ENCODE peak calls at places on chromosomes 13 and 19, in five cellular contexts. One of them, this sample, is unnamed.

GRCh38 chr13:46489586-46490023 is 63.4 kb upstream of the LRCH1 start:
- DNase-seq in HEK293T: no peak
- DNase-seq in RPMI7951: peak
- DNase-seq in EH: peak
- DNase-seq in GM04504: peak
- DNase-seq in this sample: peak

GRCh38 chr19:2249880-2250764 is 999 bp downstream of the AMH start:
- DNase-seq in HEK293T: no peak
- DNase-seq in RPMI7951: no peak
- DNase-seq in EH: no peak
- DNase-seq in GM04504: no peak
- DNase-seq in this sample: no peak

GRCh38 chr13:29438772-29439171 is 156.7 kb downstream of the SLC7A1 start:
- DNase-seq in HEK293T: no peak
- DNase-seq in RPMI7951: no peak
- DNase-seq in EH: no peak
- DNase-seq in GM04504: no peak
- DNase-seq in this sample: peak

GRCh38 chr13:45537506-45537905 is 72.8 kb downstream of the COG3 start:
- DNase-seq in HEK293T: no peak
- DNase-seq in RPMI7951: no peak
- DNase-seq in EH: peak
- DNase-seq in GM04504: peak
- DNase-seq in this sample: no peak

GRCh38 chr19:38793186-38793585 is 4.2 kb downstream of the LGALS7B start:
- DNase-seq in HEK293T: no peak
- DNase-seq in RPMI7951: no peak
- DNase-seq in EH: peak
- DNase-seq in GM04504: no peak
- DNase-seq in this sample: peak

GRCh38 chr13:33787051-33787591 is 30.8 kb upstream of the RFC3 start:
- DNase-seq in HEK293T: no peak
- DNase-seq in RPMI7951: peak
- DNase-seq in EH: peak
- DNase-seq in GM04504: no peak
- DNase-seq in this sample: no peak

GRCh38 chr19:34759218-34759917 is 13.6 kb downstream of the ZNF599 start:
- DNase-seq in HEK293T: no peak
- DNase-seq in RPMI7951: no peak
- DNase-seq in EH: peak
- DNase-seq in GM04504: no peak
- DNase-seq in this sample: no peak

GRCh38 chr19:57465680-57466381 is 8.9 kb upstream of the VN1R1 start:
- DNase-seq in HEK293T: peak
- DNase-seq in RPMI7951: peak
- DNase-seq in EH: peak
- DNase-seq in GM04504: no peak
- DNase-seq in this sample: no peak

GRCh38 chr13:42593719-42594012 is 19.7 kb downstream of the TNFSF11 start:
- DNase-seq in HEK293T: no peak
- DNase-seq in RPMI7951: no peak
- DNase-seq in EH: no peak
- DNase-seq in GM04504: no peak
- DNase-seq in this sample: no peak